ENCODE peak calls at places on chromosomes 3 and 15, in five cellular contexts. Z is HFF-Myc, B is epithelial cell of esophagus, H is hepatic stellate cell, D is M059J. W is an unnamed sample.

GRCh38 chr15:35181538-35181937 is 96.4 kb upstream of the NANOGP8 start:
- DNase-seq in Z (no peak), B (peak), H (no peak), D (peak), W (no peak)

GRCh38 chr3:173993299-173993698 is 595.8 kb downstream of the NLGN1 start:
- DNase-seq in H (peak), B (peak), D (peak), Z (peak), W (no peak)

GRCh38 chr3:150409527-150410310 is 1.6 kb downstream of the TSC22D2 start:
- DNase-seq in D (peak), Z (no peak), B (peak), H (peak), W (peak)

GRCh38 chr3:171516765-171517164 is 56.6 kb upstream of the TNIK start:
- DNase-seq in H (no peak), D (peak), B (no peak), Z (no peak), W (no peak)

GRCh38 chr3:175374705-175375104 is 515.6 kb downstream of the NAALADL2 start:
- DNase-seq in H (no peak), Z (no peak), B (no peak), D (no peak), W (no peak)

GRCh38 chr3:183185696-183186095 is 23.2 kb upstream of the LAMP3 start:
- DNase-seq in H (peak), D (peak), Z (peak), B (peak), W (no peak)

GRCh38 chr3:71002298-71002697 is 581.2 kb downstream of the FOXP1 start:
- DNase-seq in B (no peak), D (no peak), H (no peak), Z (no peak), W (no peak)

GRCh38 chr3:69419276-69419675 is 33.4 kb upstream of the FRMD4B start:
- DNase-seq in D (no peak), Z (no peak), H (no peak), B (no peak), W (no peak)

GRCh38 chr3:119944091-119944490 is 150.2 kb downstream of the GSK3B start:
- DNase-seq in H (no peak), Z (no peak), B (no peak), D (peak), W (peak)

GRCh38 chr3:12180218-12180617 is 21.5 kb upstream of the TIMP4 start:
- DNase-seq in D (peak), B (peak), H (peak), Z (no peak), W (no peak)

W was measured in GM06990.